ENCODE peak calls at places on chromosomes 7 and 10, in seven cellular contexts. O is choroid plexus epithelial cell, B is tibial nerve, Q is glutamatergic neuron, H is epithelial cell of esophagus, X is foreskin fibroblast, Y is heart right ventricle. I is an unnamed sample.

GRCh38 chr7:68176974-68177373 is 1180.3 kb downstream of the TYW1 start:
- DNase-seq in O (peak), X (no peak), Q (peak), B (peak), Y (no peak), H (peak), I (no peak)

GRCh38 chr7:115940462-115941060 is 90.0 kb downstream of the TFEC start:
- DNase-seq in O (peak), Q (no peak), H (no peak), X (peak), B (no peak), Y (no peak), I (no peak)

GRCh38 chr10:71868192-71868697 is 17.2 kb upstream of the PSAP start:
- DNase-seq in B (peak), H (peak), X (peak), Q (peak), O (peak), Y (no peak), I (no peak)

GRCh38 chr7:95997632-95998031 is 225.3 kb downstream of the DYNC1I1 start:
- DNase-seq in B (no peak), O (no peak), X (no peak), H (no peak), Y (no peak), Q (no peak), I (no peak)

GRCh38 chr10:29297678-29298077 is 8.8 kb downstream of the LYZL1 start:
- DNase-seq in H (no peak), B (no peak), O (peak), Y (no peak), X (no peak), Q (no peak), I (no peak)

GRCh38 chr10:28925154-28925663 is 247.9 kb downstream of the BAMBI start:
- DNase-seq in B (no peak), O (no peak), Y (peak), X (no peak), H (no peak), Q (no peak), I (no peak)

GRCh38 chr7:92781117-92781720 is 55.2 kb downstream of the CDK6 start:
- DNase-seq in B (no peak), Y (peak), H (no peak), Q (no peak), X (no peak), O (peak), I (no peak)

GRCh38 chr7:117143580-117143979 is 179.3 kb downstream of the WNT2 start:
- DNase-seq in B (no peak), O (no peak), Y (no peak), X (peak), Q (no peak), H (peak), I (no peak)

GRCh38 chr7:149489391-149490024 is 8.1 kb downstream of the ZNF746 start:
- DNase-seq in H (peak), Q (no peak), O (no peak), Y (no peak), B (no peak), X (no peak), I (no peak)

GRCh38 chr10:121340176-121340850 is 257.9 kb downstream of the FGFR2 start:
- DNase-seq in Y (no peak), X (no peak), O (no peak), Q (no peak), H (no peak), B (no peak), I (no peak)
- TF ChIP-seq CTCF in Y (no peak), X (no peak), O (no peak), Q (no peak), H (no peak), B (no peak), I (no peak)

GRCh38 chr10:57579926-57580325 is 687.8 kb downstream of the IPMK start:
- DNase-seq in H (peak), O (peak), Q (no peak), Y (no peak), X (peak), B (no peak), I (no peak)
- TF ChIP-seq CTCF in H (peak), O (peak), Q (peak), Y (peak), X (peak), B (peak), I (peak)

GRCh38 chr10:93478873-93479272 is 3.3 kb downstream of the MYOF start:
- DNase-seq in Q (no peak), O (no peak), X (no peak), H (no peak), Y (no peak), B (no peak), I (no peak)

GRCh38 chr10:93476756-93477155 is 5.4 kb downstream of the MYOF start:
- DNase-seq in Y (no peak), O (no peak), B (no peak), H (no peak), X (no peak), Q (no peak), I (no peak)

GRCh38 chr10:93485690-93486089 is 3.6 kb upstream of the MYOF start:
- DNase-seq in B (no peak), H (no peak), X (no peak), O (no peak), Q (no peak), Y (no peak), I (no peak)

GRCh38 chr10:93481213-93481930 is 762 bp downstream of the MYOF start:
- DNase-seq in O (peak), X (no peak), H (no peak), Y (no peak), B (no peak), Q (no peak), I (no peak)

DNA sequence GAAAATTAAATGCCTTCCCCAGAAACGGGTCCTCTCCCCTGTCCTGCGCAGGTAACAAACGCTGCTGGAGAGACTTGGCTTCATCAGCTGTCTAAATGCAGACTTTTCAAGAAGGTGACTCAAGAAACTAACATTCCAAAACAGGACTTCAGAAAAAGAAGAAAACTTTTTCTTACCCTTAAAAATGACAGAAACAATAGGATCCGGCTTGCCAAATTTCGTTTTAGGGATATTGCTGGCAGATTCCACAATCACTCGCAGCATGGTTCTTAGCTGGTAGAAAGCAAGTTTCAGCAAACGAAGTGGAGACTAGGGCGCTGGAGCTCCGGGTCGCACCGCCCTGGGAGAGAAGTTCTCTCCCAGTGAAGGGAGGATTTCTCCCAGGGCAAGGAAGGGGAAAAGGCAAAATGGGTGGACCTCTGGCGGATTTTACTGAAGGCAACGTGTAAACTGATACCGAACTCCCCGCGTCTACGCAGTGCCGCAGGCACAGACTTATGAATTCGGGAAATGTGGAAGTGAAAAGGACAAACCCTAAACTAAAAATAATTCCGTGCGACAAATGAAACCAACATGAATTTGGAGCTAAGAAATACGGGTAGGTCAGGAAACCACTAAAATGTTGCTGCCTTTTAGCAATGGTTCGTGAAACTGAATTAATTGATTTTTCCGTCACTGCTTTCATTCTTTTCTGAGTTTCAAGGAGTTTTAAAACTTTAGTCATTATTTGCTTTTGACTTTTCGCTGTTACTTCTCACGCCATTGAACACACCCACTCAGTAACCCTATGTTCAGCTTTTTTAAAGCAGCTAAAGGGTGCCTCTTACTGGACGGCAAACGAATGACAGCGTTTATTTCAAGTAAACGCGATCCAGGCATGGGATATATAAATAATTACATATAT is at the start of gene MYOF:
- DNase-seq in X (peak), Y (peak), B (peak), O (peak), Q (no peak), H (peak), I (peak)
- TF ChIP-seq CTCF in X (peak), Y (peak), B (peak), O (peak), Q (peak), H (peak), I (peak)

DNA sequence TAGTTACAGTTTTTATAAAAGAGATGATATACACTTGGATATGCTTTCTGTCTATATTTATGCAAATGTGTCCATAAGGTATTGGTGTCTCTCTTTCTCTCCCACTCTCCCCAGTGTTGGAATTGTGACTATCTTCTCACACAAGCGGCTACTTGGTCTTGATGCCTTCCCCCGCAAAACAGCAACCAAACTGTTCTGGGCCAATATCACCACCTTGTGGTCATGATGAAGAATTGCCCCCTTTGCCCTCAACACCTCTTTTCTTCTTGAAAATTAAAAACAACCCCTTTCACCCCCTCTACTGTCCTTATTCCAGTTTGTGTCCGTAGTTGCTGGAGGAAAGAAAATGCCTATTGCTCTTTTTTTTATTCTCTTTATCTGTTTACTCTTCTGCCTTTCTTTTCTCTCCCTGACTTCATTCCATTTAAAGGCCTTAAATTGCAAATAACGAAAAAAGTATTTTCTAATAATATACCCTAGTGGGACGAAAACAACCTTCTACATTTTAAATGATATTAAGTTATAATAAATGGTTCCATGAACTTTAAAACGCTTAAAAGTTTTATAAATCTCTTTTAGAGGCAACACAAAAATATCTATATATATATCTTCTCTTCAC is 65.0 kb downstream of the IKZF1 start:
- DNase-seq in Y (no peak), H (peak), B (no peak), O (peak), Q (no peak), X (no peak), I (peak)
- TF ChIP-seq CTCF in Y (peak), H (peak), B (peak), O (peak), Q (peak), X (no peak), I (peak)

GRCh38 chr10:24349379-24350110 is 140.6 kb downstream of the KIAA1217 start:
- DNase-seq in Q (no peak), Y (no peak), H (peak), X (peak), B (no peak), O (peak), I (no peak)
- TF ChIP-seq CTCF in Q (no peak), Y (no peak), H (no peak), X (no peak), B (no peak), O (no peak), I (no peak)

GRCh38 chr7:41887446-41887845 is 184.6 kb upstream of the INHBA start:
- DNase-seq in H (no peak), X (no peak), O (peak), B (no peak), Y (no peak), Q (no peak), I (no peak)

GRCh38 chr7:41885078-41885477 is 182.2 kb upstream of the INHBA start:
- DNase-seq in X (peak), B (no peak), H (peak), Y (no peak), O (peak), Q (no peak), I (no peak)

GRCh38 chr7:41886257-41886905 is 183.5 kb upstream of the INHBA start:
- DNase-seq in Q (peak), X (peak), O (peak), B (peak), Y (no peak), H (peak), I (no peak)

GRCh38 chr7:41885748-41886147 is 182.9 kb upstream of the INHBA start:
- DNase-seq in Q (no peak), Y (no peak), H (no peak), O (no peak), B (no peak), X (peak), I (no peak)

DNA sequence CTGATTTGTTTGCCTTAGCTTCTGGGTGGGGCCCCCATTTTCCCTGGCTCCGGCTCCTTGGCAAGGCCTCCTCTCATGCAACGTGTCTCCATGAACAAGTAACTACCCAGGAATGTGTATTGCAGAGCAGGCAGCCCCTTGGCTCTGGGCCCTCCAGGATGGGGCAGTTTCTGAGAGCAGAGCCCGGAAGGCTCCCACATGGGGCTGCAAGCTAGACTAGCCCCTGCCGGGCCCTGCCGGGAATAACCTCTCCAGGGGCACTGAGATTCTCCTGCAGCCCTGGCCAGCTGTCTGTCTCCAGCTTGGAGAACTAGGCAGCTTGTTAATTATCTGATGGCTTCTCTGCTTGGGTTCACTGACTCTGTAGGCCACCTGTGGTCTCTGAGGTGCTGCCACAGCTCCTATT is 184.0 kb upstream of the INHBA start:
- DNase-seq in Q (peak), O (peak), H (peak), Y (peak), B (peak), X (peak), I (no peak)
- TF ChIP-seq CTCF in Q (no peak), O (peak), H (no peak), Y (no peak), B (no peak), X (peak), I (no peak)

GRCh38 chr10:52409928-52410327 is 95.8 kb downstream of the DKK1 start:
- DNase-seq in X (no peak), O (no peak), H (peak), Q (no peak), B (no peak), Y (no peak), I (no peak)
- TF ChIP-seq CTCF in X (no peak), O (no peak), H (no peak), Q (no peak), B (no peak), Y (no peak), I (no peak)

GRCh38 chr7:142487124-142487523 is 229.3 kb upstream of the PRSS58 start:
- DNase-seq in B (no peak), O (no peak), H (no peak), Q (no peak), X (no peak), Y (no peak), I (no peak)

GRCh38 chr7:142483659-142484317 is 225.9 kb upstream of the PRSS58 start:
- DNase-seq in O (no peak), H (no peak), B (no peak), X (no peak), Q (no peak), Y (no peak), I (no peak)

GRCh38 chr7:142488234-142488633 is 230.4 kb upstream of the PRSS58 start:
- DNase-seq in Y (no peak), B (no peak), Q (no peak), H (no peak), O (no peak), X (no peak), I (no peak)

GRCh38 chr7:142482899-142483658 is 225.2 kb upstream of the PRSS58 start:
- DNase-seq in B (peak), O (peak), Y (no peak), Q (peak), X (peak), H (peak), I (peak)

DNA sequence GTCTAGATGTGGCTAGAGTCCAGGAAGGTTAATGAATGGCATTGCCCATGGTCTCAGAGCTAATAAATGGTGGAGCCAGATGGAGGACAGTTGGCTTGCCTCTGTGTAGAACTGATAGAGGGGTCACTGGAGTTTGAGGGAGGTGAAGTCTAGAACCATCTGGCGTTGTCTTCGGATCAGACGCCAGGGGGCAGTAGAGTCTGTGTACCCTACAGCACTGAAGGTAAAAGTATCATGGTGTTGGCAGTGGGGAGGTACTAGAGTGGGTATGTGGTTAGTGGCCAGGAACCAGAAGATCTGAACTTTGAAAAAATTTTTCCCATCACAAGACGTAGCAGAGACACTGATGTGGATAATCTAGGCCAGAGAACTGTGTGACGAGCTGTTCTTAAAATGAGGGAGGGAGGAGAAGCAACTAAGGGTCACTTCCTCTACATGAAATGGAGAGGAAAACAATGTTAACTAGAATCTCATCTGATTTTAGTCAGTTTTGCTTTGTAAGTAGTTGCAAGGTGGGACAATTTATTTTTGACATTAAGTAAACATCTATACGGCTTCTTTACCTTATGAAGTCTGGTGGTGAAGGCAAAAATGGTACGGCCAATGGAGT is 227.9 kb upstream of the PRSS58 start:
- DNase-seq in Q (no peak), X (no peak), Y (no peak), O (peak), H (peak), B (no peak), I (no peak)
- TF ChIP-seq CTCF in Q (peak), X (peak), Y (peak), O (peak), H (peak), B (no peak), I (peak)